ENCODE peak calls at places on chromosomes 2 and 18, in six cellular contexts. M is brain microvascular endothelial cell; E is GM23248; T is left ventricle myocardium inferior; W is stimulated activated naive CD4-positive, alpha-beta T cell; S is memory B cell. A is an unnamed sample.

GRCh38 chr2:11102466-11102865 is 52.8 kb upstream of the SLC66A3 start:
- DNase-seq in M (no peak), T (no peak), W (no peak), E (no peak), S (no peak), A (no peak)

GRCh38 chr2:168116448-168116847 is 130.9 kb downstream of the STK39 start:
- DNase-seq in M (peak), E (peak), W (no peak), S (no peak), T (no peak), A (no peak)

GRCh38 chr2:131132729-131133128 is 27.6 kb downstream of the PLEKHB2 start:
- DNase-seq in S (no peak), W (no peak), M (no peak), E (no peak), T (no peak), A (no peak)

GRCh38 chr2:39512434-39512935 is 75.4 kb upstream of the MAP4K3 start:
- DNase-seq in E (peak), S (no peak), T (peak), W (no peak), M (no peak), A (no peak)

GRCh38 chr2:38076710-38077430 is 919 bp upstream of the CYP1B1 start:
- DNase-seq in E (peak), W (no peak), S (peak), M (peak), T (peak), A (peak)

GRCh38 chr2:46900381-46900780 is 15.2 kb downstream of the MCFD2 start:
- DNase-seq in S (no peak), T (no peak), W (no peak), E (no peak), M (no peak), A (no peak)

GRCh38 chr18:8358066-8358795 is 251.0 kb upstream of the RAB12 start:
- DNase-seq in S (no peak), W (no peak), M (no peak), E (no peak), T (no peak), A (no peak)

GRCh38 chr2:237280937-237281336 is 133.0 kb downstream of the COL6A3 start:
- DNase-seq in M (no peak), W (no peak), T (no peak), S (no peak), E (peak), A (no peak)

GRCh38 chr2:241739651-241740050 is 5.2 kb downstream of the D2HGDH start:
- DNase-seq in S (no peak), M (peak), T (no peak), E (peak), W (no peak), A (peak)

GRCh38 chr18:46481048-46481846 is 175.8 kb downstream of the LOXHD1 start:
- DNase-seq in W (peak), E (peak), S (peak), T (peak), M (peak), A (peak)

GRCh38 chr2:189363559-189363958 is 77.7 kb upstream of the WDR75 start:
- DNase-seq in E (peak), S (no peak), W (no peak), M (peak), T (no peak), A (peak)

GRCh38 chr2:85988210-85988913 is 99.6 kb upstream of the ST3GAL5 start:
- DNase-seq in M (no peak), S (no peak), W (no peak), T (no peak), E (peak), A (no peak)

GRCh38 chr2:73059106-73059505 is 12.4 kb downstream of the SFXN5 start:
- DNase-seq in M (no peak), W (no peak), T (no peak), E (no peak), S (no peak), A (no peak)

GRCh38 chr2:215624423-215624829 is 188.6 kb upstream of the FN1 start:
- DNase-seq in T (no peak), W (no peak), E (peak), M (peak), S (no peak), A (peak)

GRCh38 chr2:182999348-183000028 is 38.8 kb downstream of the NCKAP1 start:
- DNase-seq in S (no peak), E (no peak), T (no peak), W (no peak), M (no peak), A (no peak)

GRCh38 chr2:48474599-48475298 is 55.2 kb upstream of the STON1 start:
- DNase-seq in S (no peak), W (no peak), M (no peak), E (no peak), T (no peak), A (no peak)

GRCh38 chr2:49271060-49271665 is 116.8 kb upstream of the FSHR start:
- DNase-seq in E (no peak), S (no peak), T (no peak), M (no peak), W (no peak), A (no peak)

GRCh38 chr18:75076286-75076685 is 132.7 kb downstream of the PTGR3 start:
- DNase-seq in S (no peak), W (no peak), T (no peak), E (no peak), M (no peak), A (no peak)

GRCh38 chr2:26618611-26619010 is 22.6 kb downstream of the CIB4 start:
- DNase-seq in M (no peak), W (no peak), T (no peak), S (no peak), E (no peak), A (no peak)

GRCh38 chr2:189179607-189179979 is at the start of gene COL5A2:
- DNase-seq in W (no peak), T (peak), S (no peak), M (peak), E (peak), A (no peak)

GRCh38 chr2:159381574-159381973 is 95.1 kb upstream of the WDSUB1 start:
- DNase-seq in M (no peak), W (no peak), T (no peak), S (no peak), E (no peak), A (no peak)

GRCh38 chr2:240820607-240821428 is 799 bp upstream of the KIF1A start:
- DNase-seq in E (no peak), W (peak), T (peak), M (no peak), S (no peak), A (no peak)

GRCh38 chr2:134919360-134920210 is 963 bp downstream of the CCNT2 start:
- DNase-seq in S (no peak), E (peak), T (peak), W (no peak), M (peak), A (peak)

GRCh38 chr18:69757733-69758132 is 189.9 kb downstream of the CD226 start:
- DNase-seq in S (no peak), E (peak), T (no peak), W (no peak), M (no peak), A (peak)

GRCh38 chr2:205580591-205580990 is 101.7 kb upstream of the NRP2 start:
- DNase-seq in S (no peak), W (no peak), M (peak), T (no peak), E (peak), A (no peak)

GRCh38 chr2:197495433-197496134 is 4.1 kb downstream of the HSPD1 start:
- DNase-seq in W (no peak), M (no peak), T (no peak), S (no peak), E (no peak), A (no peak)

GRCh38 chr2:100767224-100767653 is 52.7 kb upstream of the NPAS2 start:
- DNase-seq in E (peak), S (no peak), T (no peak), M (no peak), W (no peak), A (peak)

GRCh38 chr2:128091691-128092050 is 671 bp downstream of the UGGT1 start:
- DNase-seq in T (no peak), M (no peak), W (no peak), E (peak), S (no peak), A (peak)